ENCODE peak calls at places on chromosomes 1 and 21, in ten cellular contexts. One of them, this sample, is unnamed.

GRCh38 chr1:206693029-206693428 is 8.3 kb downstream of the MAPKAPK2 start:
- DNase-seq in choroid plexus epithelial cell: peak; percentile 77
- DNase-seq in PC-3: peak; percentile 29
- DNase-seq in AG09309: no peak
- DNase-seq in endothelial cell: no peak
- DNase-seq in neural crest cell: no peak
- DNase-seq in kidney epithelial cell: no peak
- DNase-seq in ascending aorta: peak; percentile 93
- DNase-seq in pancreas: peak; percentile 55
- DNase-seq in tibial nerve: no peak
- DNase-seq in this sample: peak; percentile 79

GRCh38 chr1:53582211-53583020 is 123.2 kb downstream of the DMRTB1 start:
- DNase-seq in choroid plexus epithelial cell: no peak
- DNase-seq in PC-3: no peak
- DNase-seq in AG09309: no peak
- DNase-seq in endothelial cell: no peak
- DNase-seq in neural crest cell: no peak
- DNase-seq in kidney epithelial cell: no peak
- DNase-seq in ascending aorta: no peak
- DNase-seq in pancreas: no peak
- DNase-seq in tibial nerve: no peak
- DNase-seq in this sample: peak; percentile 16

GRCh38 chr1:61301824-61302652 is 219.7 kb downstream of the NFIA start:
- DNase-seq in choroid plexus epithelial cell: peak; percentile 91
- DNase-seq in PC-3: no peak
- DNase-seq in AG09309: peak; percentile 35
- DNase-seq in endothelial cell: no peak
- DNase-seq in neural crest cell: no peak
- DNase-seq in kidney epithelial cell: no peak
- DNase-seq in ascending aorta: no peak
- DNase-seq in pancreas: no peak
- DNase-seq in tibial nerve: no peak
- DNase-seq in this sample: no peak

GRCh38 chr21:15669247-15669646 is 60.5 kb upstream of the USP25 start:
- DNase-seq in choroid plexus epithelial cell: peak; percentile 75
- DNase-seq in PC-3: no peak
- DNase-seq in AG09309: no peak
- DNase-seq in endothelial cell: no peak
- DNase-seq in neural crest cell: no peak
- DNase-seq in kidney epithelial cell: no peak
- DNase-seq in ascending aorta: no peak
- DNase-seq in pancreas: no peak
- DNase-seq in tibial nerve: no peak
- DNase-seq in this sample: no peak

GRCh38 chr21:36321325-36322082 is 1.5 kb downstream of the MORC3 start:
- DNase-seq in choroid plexus epithelial cell: peak; percentile 42
- DNase-seq in PC-3: peak; percentile 35
- DNase-seq in AG09309: no peak
- DNase-seq in endothelial cell: peak; percentile 43
- DNase-seq in neural crest cell: peak; percentile 9
- DNase-seq in kidney epithelial cell: no peak
- DNase-seq in ascending aorta: no peak
- DNase-seq in pancreas: peak; percentile 33
- DNase-seq in tibial nerve: no peak
- DNase-seq in this sample: no peak

GRCh38 chr1:15620155-15620545 is 2.9 kb downstream of the DDI2 start:
- DNase-seq in choroid plexus epithelial cell: peak; percentile 74
- DNase-seq in PC-3: peak; percentile 84
- DNase-seq in AG09309: no peak
- DNase-seq in endothelial cell: no peak
- DNase-seq in neural crest cell: no peak
- DNase-seq in kidney epithelial cell: no peak
- DNase-seq in ascending aorta: no peak
- DNase-seq in pancreas: no peak
- DNase-seq in tibial nerve: no peak
- DNase-seq in this sample: no peak

GRCh38 chr1:207981976-207982375 is 71.1 kb upstream of the CD34 start:
- DNase-seq in choroid plexus epithelial cell: peak; percentile 35
- DNase-seq in PC-3: peak; percentile 22
- DNase-seq in AG09309: no peak
- DNase-seq in endothelial cell: peak; percentile 56
- DNase-seq in neural crest cell: no peak
- DNase-seq in kidney epithelial cell: no peak
- DNase-seq in ascending aorta: no peak
- DNase-seq in pancreas: no peak
- DNase-seq in tibial nerve: no peak
- DNase-seq in this sample: no peak

GRCh38 chr21:15526793-15527192 is 203.0 kb upstream of the USP25 start:
- DNase-seq in choroid plexus epithelial cell: no peak
- DNase-seq in PC-3: no peak
- DNase-seq in AG09309: no peak
- DNase-seq in endothelial cell: no peak
- DNase-seq in neural crest cell: no peak
- DNase-seq in kidney epithelial cell: no peak
- DNase-seq in ascending aorta: no peak
- DNase-seq in pancreas: no peak
- DNase-seq in tibial nerve: no peak
- DNase-seq in this sample: no peak

GRCh38 chr1:30445449-30445848 is 277.9 kb downstream of the MATN1 start:
- DNase-seq in choroid plexus epithelial cell: no peak
- DNase-seq in PC-3: no peak
- DNase-seq in AG09309: no peak
- DNase-seq in endothelial cell: no peak
- DNase-seq in neural crest cell: no peak
- DNase-seq in kidney epithelial cell: no peak
- DNase-seq in ascending aorta: no peak
- DNase-seq in pancreas: no peak
- DNase-seq in tibial nerve: no peak
- DNase-seq in this sample: no peak

GRCh38 chr1:228014235-228014930 is 7.6 kb downstream of the WNT3A start:
- DNase-seq in choroid plexus epithelial cell: peak; percentile 39
- DNase-seq in PC-3: peak; percentile 22
- DNase-seq in AG09309: no peak
- DNase-seq in endothelial cell: no peak
- DNase-seq in neural crest cell: no peak
- DNase-seq in kidney epithelial cell: no peak
- DNase-seq in ascending aorta: peak; percentile 59
- DNase-seq in pancreas: no peak
- DNase-seq in tibial nerve: no peak
- DNase-seq in this sample: no peak

GRCh38 chr1:204104331-204105222 is 31.7 kb downstream of the SOX13 start:
- DNase-seq in choroid plexus epithelial cell: peak; percentile 39
- DNase-seq in PC-3: peak; percentile 96
- DNase-seq in AG09309: no peak
- DNase-seq in endothelial cell: no peak
- DNase-seq in neural crest cell: no peak
- DNase-seq in kidney epithelial cell: no peak
- DNase-seq in ascending aorta: no peak
- DNase-seq in pancreas: no peak
- DNase-seq in tibial nerve: no peak
- DNase-seq in this sample: no peak

GRCh38 chr1:223531742-223532341 is 133.7 kb downstream of the CAPN8 start:
- DNase-seq in choroid plexus epithelial cell: peak; percentile 63
- DNase-seq in PC-3: peak; percentile 79
- DNase-seq in AG09309: no peak
- DNase-seq in endothelial cell: peak; percentile 76
- DNase-seq in neural crest cell: peak; percentile 67
- DNase-seq in kidney epithelial cell: no peak
- DNase-seq in ascending aorta: no peak
- DNase-seq in pancreas: peak; percentile 52
- DNase-seq in tibial nerve: no peak
- DNase-seq in this sample: no peak
- TF ChIP-seq CTCF in choroid plexus epithelial cell: peak; percentile 87
- TF ChIP-seq CTCF in PC-3: peak; percentile 95
- TF ChIP-seq CTCF in AG09309: peak; percentile 74
- TF ChIP-seq CTCF in endothelial cell: peak; percentile 75
- TF ChIP-seq CTCF in neural crest cell: peak; percentile 74
- TF ChIP-seq CTCF in kidney epithelial cell: peak; percentile 87
- TF ChIP-seq CTCF in ascending aorta: peak; percentile 30
- TF ChIP-seq CTCF in pancreas: peak; percentile 54
- TF ChIP-seq CTCF in tibial nerve: no peak
- TF ChIP-seq CTCF in this sample: no peak

GRCh38 chr1:184988506-184988905 is 14.2 kb upstream of the NIBAN1 start:
- DNase-seq in choroid plexus epithelial cell: no peak
- DNase-seq in PC-3: no peak
- DNase-seq in AG09309: no peak
- DNase-seq in endothelial cell: no peak
- DNase-seq in neural crest cell: no peak
- DNase-seq in kidney epithelial cell: no peak
- DNase-seq in ascending aorta: no peak
- DNase-seq in pancreas: no peak
- DNase-seq in tibial nerve: no peak
- DNase-seq in this sample: no peak

GRCh38 chr1:184982002-184982954 is 8.0 kb upstream of the NIBAN1 start:
- DNase-seq in choroid plexus epithelial cell: peak; percentile 86
- DNase-seq in PC-3: peak; percentile 65
- DNase-seq in AG09309: no peak
- DNase-seq in endothelial cell: peak; percentile 72
- DNase-seq in neural crest cell: peak; percentile 35
- DNase-seq in kidney epithelial cell: no peak
- DNase-seq in ascending aorta: peak; percentile 89
- DNase-seq in pancreas: peak; percentile 63
- DNase-seq in tibial nerve: peak; percentile 67
- DNase-seq in this sample: peak; percentile 54

GRCh38 chr1:184986250-184986649 is 11.9 kb upstream of the NIBAN1 start:
- DNase-seq in choroid plexus epithelial cell: peak; percentile 76
- DNase-seq in PC-3: peak; percentile 57
- DNase-seq in AG09309: no peak
- DNase-seq in endothelial cell: no peak
- DNase-seq in neural crest cell: no peak
- DNase-seq in kidney epithelial cell: no peak
- DNase-seq in ascending aorta: no peak
- DNase-seq in pancreas: no peak
- DNase-seq in tibial nerve: no peak
- DNase-seq in this sample: no peak
- TF ChIP-seq CTCF in choroid plexus epithelial cell: peak; percentile 71
- TF ChIP-seq CTCF in PC-3: peak; percentile 53
- TF ChIP-seq CTCF in AG09309: peak; percentile 62
- TF ChIP-seq CTCF in endothelial cell: no peak
- TF ChIP-seq CTCF in neural crest cell: peak; percentile 9
- TF ChIP-seq CTCF in kidney epithelial cell: peak; percentile 26
- TF ChIP-seq CTCF in ascending aorta: no peak
- TF ChIP-seq CTCF in pancreas: no peak
- TF ChIP-seq CTCF in tibial nerve: no peak
- TF ChIP-seq CTCF in this sample: no peak

GRCh38 chr1:1205769-1206375 is 520 bp downstream of the TNFRSF18 start:
- DNase-seq in choroid plexus epithelial cell: no peak
- DNase-seq in PC-3: no peak
- DNase-seq in AG09309: no peak
- DNase-seq in endothelial cell: peak; percentile 16
- DNase-seq in neural crest cell: no peak
- DNase-seq in kidney epithelial cell: no peak
- DNase-seq in ascending aorta: no peak
- DNase-seq in pancreas: no peak
- DNase-seq in tibial nerve: no peak
- DNase-seq in this sample: no peak

GRCh38 chr1:1204998-1205768 is 1.2 kb downstream of the TNFRSF18 start:
- DNase-seq in choroid plexus epithelial cell: no peak
- DNase-seq in PC-3: no peak
- DNase-seq in AG09309: no peak
- DNase-seq in endothelial cell: peak; percentile 7
- DNase-seq in neural crest cell: no peak
- DNase-seq in kidney epithelial cell: no peak
- DNase-seq in ascending aorta: no peak
- DNase-seq in pancreas: no peak
- DNase-seq in tibial nerve: no peak
- DNase-seq in this sample: no peak

GRCh38 chr1:1207254-1207902 is 986 bp upstream of the TNFRSF18 start:
- DNase-seq in choroid plexus epithelial cell: no peak
- DNase-seq in PC-3: peak; percentile 33
- DNase-seq in AG09309: no peak
- DNase-seq in endothelial cell: peak; percentile 1
- DNase-seq in neural crest cell: no peak
- DNase-seq in kidney epithelial cell: no peak
- DNase-seq in ascending aorta: no peak
- DNase-seq in pancreas: no peak
- DNase-seq in tibial nerve: no peak
- DNase-seq in this sample: no peak

GRCh38 chr1:1204425-1204920 is 1.9 kb downstream of the TNFRSF18 start:
- DNase-seq in choroid plexus epithelial cell: no peak
- DNase-seq in PC-3: no peak
- DNase-seq in AG09309: no peak
- DNase-seq in endothelial cell: peak; percentile 2
- DNase-seq in neural crest cell: no peak
- DNase-seq in kidney epithelial cell: no peak
- DNase-seq in ascending aorta: no peak
- DNase-seq in pancreas: no peak
- DNase-seq in tibial nerve: no peak
- DNase-seq in this sample: no peak

DNA sequence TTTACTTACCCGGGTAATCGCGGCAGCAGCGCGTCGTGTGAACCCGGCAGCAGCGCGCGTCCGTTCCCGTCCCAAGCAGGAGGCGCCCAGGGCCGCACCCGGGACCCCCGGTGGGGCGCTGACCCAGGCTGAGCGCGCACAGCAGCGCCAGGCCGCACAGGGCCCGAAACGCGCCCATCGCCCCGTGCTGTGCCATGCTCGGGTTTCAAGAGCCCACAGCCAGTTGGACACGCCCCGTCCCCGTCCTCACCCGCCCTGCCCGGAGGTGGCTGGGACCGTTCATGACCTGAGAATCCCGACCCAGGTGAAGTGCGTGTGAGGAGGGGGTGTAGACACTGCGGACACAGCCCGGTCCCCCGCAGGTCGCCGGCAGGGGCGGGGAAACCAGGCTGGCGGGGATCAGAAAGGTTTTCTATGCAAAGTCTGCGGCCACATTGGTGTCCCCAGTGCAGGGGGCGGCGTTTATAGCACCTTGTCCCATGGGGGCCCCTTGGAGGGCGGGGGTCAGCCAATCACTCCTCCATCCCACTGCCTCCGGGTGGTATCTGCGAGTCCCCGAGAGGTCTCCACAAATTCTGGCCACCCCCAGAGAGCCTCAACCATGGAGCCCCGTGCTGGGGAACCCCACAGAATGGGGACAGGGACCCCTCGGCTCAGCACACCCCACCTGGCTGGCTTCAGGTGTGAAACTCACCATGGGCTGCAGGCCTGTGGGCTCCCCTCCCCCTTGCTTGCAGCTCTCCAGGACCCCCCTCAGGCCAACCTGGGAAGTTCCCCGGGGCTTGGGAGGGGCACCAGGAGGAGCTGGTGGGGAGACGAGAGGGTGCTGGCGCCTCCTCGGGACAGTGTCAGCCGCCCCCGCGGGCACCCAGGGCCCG is at the start of gene TNFRSF18:
- DNase-seq in choroid plexus epithelial cell: peak; percentile 11
- DNase-seq in PC-3: peak; percentile 79
- DNase-seq in AG09309: no peak
- DNase-seq in endothelial cell: peak; percentile 13
- DNase-seq in neural crest cell: no peak
- DNase-seq in kidney epithelial cell: no peak
- DNase-seq in ascending aorta: no peak
- DNase-seq in pancreas: no peak
- DNase-seq in tibial nerve: no peak
- DNase-seq in this sample: peak; percentile 30
- TF ChIP-seq CTCF in choroid plexus epithelial cell: no peak
- TF ChIP-seq CTCF in PC-3: peak; percentile 31
- TF ChIP-seq CTCF in AG09309: no peak
- TF ChIP-seq CTCF in endothelial cell: no peak
- TF ChIP-seq CTCF in neural crest cell: no peak
- TF ChIP-seq CTCF in kidney epithelial cell: no peak
- TF ChIP-seq CTCF in ascending aorta: no peak
- TF ChIP-seq CTCF in pancreas: no peak
- TF ChIP-seq CTCF in tibial nerve: no peak
- TF ChIP-seq CTCF in this sample: no peak

GRCh38 chr1:41444246-41444645 is 40.2 kb downstream of the EDN2 start:
- DNase-seq in choroid plexus epithelial cell: no peak
- DNase-seq in PC-3: no peak
- DNase-seq in AG09309: no peak
- DNase-seq in endothelial cell: no peak
- DNase-seq in neural crest cell: no peak
- DNase-seq in kidney epithelial cell: no peak
- DNase-seq in ascending aorta: no peak
- DNase-seq in pancreas: no peak
- DNase-seq in tibial nerve: no peak
- DNase-seq in this sample: no peak
- TF ChIP-seq CTCF in choroid plexus epithelial cell: peak; percentile 26
- TF ChIP-seq CTCF in PC-3: peak; percentile 58
- TF ChIP-seq CTCF in AG09309: peak; percentile 24
- TF ChIP-seq CTCF in endothelial cell: peak; percentile 17
- TF ChIP-seq CTCF in neural crest cell: peak; percentile 40
- TF ChIP-seq CTCF in kidney epithelial cell: peak; percentile 16
- TF ChIP-seq CTCF in ascending aorta: no peak
- TF ChIP-seq CTCF in pancreas: no peak
- TF ChIP-seq CTCF in tibial nerve: no peak
- TF ChIP-seq CTCF in this sample: no peak

This sample was measured in ovary.